ENCODE peak calls at places on chromosomes 16 and 17, in six cellular contexts. T is H9, L is endothelial cell of umbilical vein, V is progenitor cell of endocrine pancreas, R is AG04450, Z is WTC11. Q is an unnamed sample.

GRCh38 chr16:84947996-84948854 is 63.1 kb downstream of the ZDHHC7 start:
- DNase-seq in V (no peak), Z (no peak), R (no peak), L (no peak), T (no peak), Q (no peak)

GRCh38 chr17:8131844-8132441 is 8.0 kb upstream of the HES7 start:
- DNase-seq in V (no peak), T (no peak), L (no peak), Z (no peak), R (no peak), Q (no peak)

GRCh38 chr16:72561-73537 is at the start of gene RHBDF1:
- DNase-seq in R (no peak), Z (peak), V (peak), T (peak), L (peak), Q (no peak)

GRCh38 chr16:68995011-68995504 is 110.4 kb upstream of the HAS3 start:
- DNase-seq in Z (peak), L (peak), T (peak), V (no peak), R (no peak), Q (no peak)

GRCh38 chr17:2719861-2720260 is 8.3 kb upstream of the CLUH start:
- DNase-seq in V (no peak), T (no peak), Z (no peak), R (no peak), L (no peak), Q (no peak)

GRCh38 chr16:57479043-57479421 is 7.3 kb downstream of the DOK4 start:
- DNase-seq in Z (no peak), T (no peak), L (peak), R (no peak), V (no peak), Q (no peak)

GRCh38 chr17:41421116-41421515 is 3.3 kb downstream of the KRT37 start:
- DNase-seq in Z (no peak), R (no peak), L (no peak), T (no peak), V (no peak), Q (no peak)

GRCh38 chr17:83081561-83082201 is 2.3 kb downstream of the METRNL start:
- DNase-seq in R (no peak), T (no peak), L (no peak), Z (no peak), V (no peak), Q (no peak)

GRCh38 chr16:7506363-7506762 is 173.7 kb downstream of the RBFOX1 start:
- DNase-seq in R (no peak), Z (no peak), T (no peak), V (no peak), L (no peak), Q (no peak)

GRCh38 chr16:72836985-72837384 is 210.9 kb downstream of the ZFHX3 start:
- DNase-seq in Z (peak), V (no peak), L (no peak), R (no peak), T (peak), Q (no peak)

GRCh38 chr16:85631802-85632393 is 18.8 kb downstream of the GSE1 start:
- DNase-seq in Z (no peak), T (no peak), L (no peak), V (no peak), R (no peak), Q (no peak)

GRCh38 chr16:77212736-77213541 is 13.7 kb downstream of the SYCE1L start:
- DNase-seq in T (peak), L (peak), V (peak), Z (peak), R (no peak), Q (no peak)

GRCh38 chr16:89112377-89113151 is 18.9 kb downstream of the ACSF3 start:
- DNase-seq in L (no peak), V (no peak), T (no peak), R (no peak), Z (no peak), Q (no peak)

GRCh38 chr16:89113152-89113547 is 19.5 kb downstream of the ACSF3 start:
- DNase-seq in V (no peak), T (no peak), R (no peak), Z (no peak), L (no peak), Q (no peak)

GRCh38 chr16:89113661-89114060 is 20.0 kb downstream of the ACSF3 start:
- DNase-seq in Z (no peak), L (no peak), V (no peak), T (no peak), R (no peak), Q (no peak)

GRCh38 chr16:89115216-89115949 is 21.7 kb downstream of the ACSF3 start:
- DNase-seq in R (no peak), Z (no peak), L (peak), T (no peak), V (no peak), Q (no peak)

DNA sequence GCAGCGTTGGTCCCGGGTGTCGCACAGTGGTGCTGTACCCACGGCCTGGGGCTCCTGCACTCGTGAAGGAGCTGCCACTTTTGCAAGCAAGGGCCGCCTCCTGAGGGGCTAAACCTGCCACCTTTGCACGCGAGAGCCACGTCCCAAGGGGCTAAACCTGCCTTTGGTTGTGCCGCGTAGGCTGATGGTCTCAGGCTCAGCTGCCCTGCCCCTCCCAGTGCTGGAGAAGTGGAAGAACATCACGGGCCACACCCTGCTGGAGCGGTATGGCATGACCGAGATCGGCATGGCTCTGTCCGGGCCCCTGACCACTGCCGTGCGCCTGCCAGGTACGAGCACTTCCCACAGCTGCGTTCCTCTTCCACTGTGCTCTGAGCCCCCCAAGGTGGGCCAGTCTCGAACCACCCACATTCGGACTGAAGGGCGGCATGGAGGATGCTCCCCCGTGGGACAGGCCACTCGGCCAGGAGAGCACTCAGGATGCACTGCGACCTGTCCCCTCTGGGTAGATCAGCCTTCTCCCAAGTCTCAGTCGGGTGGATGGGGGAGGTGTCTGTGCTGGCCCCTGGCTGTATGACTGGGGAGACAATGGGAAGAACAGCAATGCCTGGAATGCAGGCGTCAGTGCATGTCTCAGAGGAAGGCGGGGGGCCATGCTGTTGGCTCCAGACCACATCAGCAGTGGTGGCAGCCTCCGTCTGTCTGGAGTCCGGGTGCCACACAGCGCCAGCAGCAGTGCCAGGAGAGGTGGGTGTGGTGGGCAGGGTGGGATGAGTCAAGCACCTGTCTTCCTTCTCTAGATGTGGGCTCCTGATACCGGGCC is 20.7 kb downstream of the ACSF3 start:
- DNase-seq in R (no peak), L (no peak), Z (peak), V (no peak), T (peak), Q (no peak)
- TF ChIP-seq CTCF in R (no peak), L (no peak), Z (no peak), V (no peak), T (no peak), Q (no peak)

DNA sequence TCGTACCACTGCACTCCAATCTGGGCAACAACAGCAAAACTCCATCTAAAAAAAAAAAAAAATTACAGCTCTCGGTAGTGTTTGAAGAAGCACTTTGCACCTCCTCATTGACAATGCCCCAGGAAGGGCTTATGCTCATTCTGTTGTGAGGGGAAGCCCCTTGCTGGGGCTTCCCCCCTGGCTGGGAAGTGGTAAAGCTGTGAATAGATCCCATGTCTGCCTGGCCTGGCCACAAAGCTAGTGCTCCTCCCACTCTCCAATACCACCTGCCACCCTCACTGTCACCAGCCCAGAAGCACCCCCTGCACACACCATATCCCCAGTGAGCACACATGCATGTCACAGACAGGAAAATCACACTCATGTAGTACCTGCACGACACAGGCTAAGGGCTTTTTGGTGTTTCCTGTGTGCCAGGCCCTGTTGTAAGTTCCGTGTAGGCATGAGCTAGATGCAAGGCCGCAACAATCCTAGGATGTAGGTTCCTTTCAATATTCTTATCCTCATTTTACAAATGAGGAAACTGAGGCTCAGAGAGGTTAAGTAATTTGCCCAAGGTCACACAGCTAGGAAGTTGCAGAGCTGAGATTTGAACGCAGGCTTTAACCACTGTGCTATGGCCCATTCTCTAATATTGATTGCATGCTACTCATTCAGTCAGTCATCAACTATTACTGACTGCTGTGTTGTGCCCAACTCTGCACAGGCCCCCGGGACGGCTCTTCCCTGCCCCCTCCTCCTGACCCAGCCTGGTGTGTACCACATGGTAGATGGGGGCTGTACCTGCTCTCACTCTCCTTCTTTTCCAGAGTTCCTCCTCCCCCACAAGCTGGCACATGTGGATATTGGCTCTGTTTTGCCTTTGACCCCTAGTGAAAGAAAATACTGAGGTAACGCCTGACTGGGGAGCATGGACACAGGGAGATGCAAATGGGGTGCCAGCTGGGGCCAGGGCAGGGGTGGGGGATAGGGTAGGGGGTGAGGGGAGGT is 11.9 kb upstream of the COL1A1 start:
- DNase-seq in R (no peak), T (peak), Z (peak), V (no peak), L (no peak), Q (no peak)
- TF ChIP-seq CTCF in R (no peak), T (peak), Z (no peak), V (no peak), L (no peak), Q (no peak)

GRCh38 chr17:37650419-37651003 is 7.3 kb upstream of the DDX52 start:
- DNase-seq in Z (peak), V (no peak), R (no peak), L (peak), T (peak), Q (no peak)
- TF ChIP-seq CTCF in Z (no peak), V (peak), R (peak), L (peak), T (peak), Q (peak)

GRCh38 chr16:13397126-13397525 is 495.7 kb downstream of the SHISA9 start:
- DNase-seq in V (no peak), L (no peak), R (no peak), Z (peak), T (peak), Q (no peak)
- TF ChIP-seq CTCF in V (peak), L (no peak), R (no peak), Z (no peak), T (peak), Q (no peak)

Q was measured in type B pancreatic cell.